ENCODE peak calls at places on chromosomes 7 and 10, in ten cellular contexts. One of them, this sample, is unnamed.

GRCh38 chr7:143363011-143363937 is 761 bp upstream of the FAM131B start:
- DNase-seq in body of pancreas: no peak
- DNase-seq in GM12892: no peak
- DNase-seq in A549: no peak
- DNase-seq in IMR-90: no peak
- DNase-seq in transverse colon: no peak
- DNase-seq in breast epithelium: no peak
- DNase-seq in gastrocnemius medialis: no peak
- DNase-seq in prostate gland: no peak
- DNase-seq in upper lobe of left lung: no peak
- DNase-seq in this sample: no peak

GRCh38 chr7:51366930-51367613 is 50.5 kb upstream of the COBL start:
- DNase-seq in body of pancreas: peak
- DNase-seq in transverse colon: peak
- DNase-seq in IMR-90: peak
- DNase-seq in upper lobe of left lung: no peak
- DNase-seq in GM12892: no peak
- DNase-seq in breast epithelium: no peak
- DNase-seq in A549: peak
- DNase-seq in gastrocnemius medialis: peak
- DNase-seq in prostate gland: peak
- DNase-seq in this sample: no peak

GRCh38 chr7:30778246-30779025 is 7.2 kb downstream of the MINDY4 start:
- DNase-seq in IMR-90: peak
- DNase-seq in gastrocnemius medialis: peak
- DNase-seq in A549: no peak
- DNase-seq in GM12892: no peak
- DNase-seq in breast epithelium: no peak
- DNase-seq in transverse colon: no peak
- DNase-seq in upper lobe of left lung: peak
- DNase-seq in body of pancreas: no peak
- DNase-seq in prostate gland: peak
- DNase-seq in this sample: no peak

GRCh38 chr10:64977912-64978311 is 1456.7 kb downstream of the REEP3 start:
- DNase-seq in body of pancreas: no peak
- DNase-seq in upper lobe of left lung: no peak
- DNase-seq in gastrocnemius medialis: no peak
- DNase-seq in prostate gland: no peak
- DNase-seq in IMR-90: no peak
- DNase-seq in GM12892: no peak
- DNase-seq in A549: no peak
- DNase-seq in breast epithelium: no peak
- DNase-seq in transverse colon: no peak
- DNase-seq in this sample: no peak

GRCh38 chr7:102426268-102427031 is 6.9 kb upstream of the ORAI2 start:
- DNase-seq in gastrocnemius medialis: no peak
- DNase-seq in upper lobe of left lung: peak
- DNase-seq in A549: no peak
- DNase-seq in IMR-90: no peak
- DNase-seq in GM12892: peak
- DNase-seq in prostate gland: no peak
- DNase-seq in breast epithelium: no peak
- DNase-seq in transverse colon: peak
- DNase-seq in body of pancreas: no peak
- DNase-seq in this sample: no peak

GRCh38 chr10:4345842-4346241 is 480.2 kb upstream of the AKR1E2 start:
- DNase-seq in body of pancreas: no peak
- DNase-seq in IMR-90: peak
- DNase-seq in transverse colon: no peak
- DNase-seq in upper lobe of left lung: no peak
- DNase-seq in A549: no peak
- DNase-seq in GM12892: no peak
- DNase-seq in breast epithelium: no peak
- DNase-seq in gastrocnemius medialis: no peak
- DNase-seq in prostate gland: no peak
- DNase-seq in this sample: no peak

GRCh38 chr10:95314519-95314918 is 23.7 kb upstream of the PDLIM1 start:
- DNase-seq in gastrocnemius medialis: no peak
- DNase-seq in A549: no peak
- DNase-seq in transverse colon: no peak
- DNase-seq in breast epithelium: no peak
- DNase-seq in body of pancreas: no peak
- DNase-seq in upper lobe of left lung: no peak
- DNase-seq in GM12892: no peak
- DNase-seq in prostate gland: no peak
- DNase-seq in IMR-90: no peak
- DNase-seq in this sample: no peak

GRCh38 chr10:71964669-71965515 is 697 bp downstream of the CHST3 start:
- DNase-seq in prostate gland: peak
- DNase-seq in body of pancreas: no peak
- DNase-seq in GM12892: no peak
- DNase-seq in upper lobe of left lung: no peak
- DNase-seq in breast epithelium: peak
- DNase-seq in IMR-90: peak
- DNase-seq in transverse colon: peak
- DNase-seq in gastrocnemius medialis: peak
- DNase-seq in A549: peak
- DNase-seq in this sample: no peak

GRCh38 chr7:73437091-73437490 is 3.5 kb downstream of the FZD9 start:
- DNase-seq in breast epithelium: no peak
- DNase-seq in body of pancreas: no peak
- DNase-seq in IMR-90: no peak
- DNase-seq in prostate gland: no peak
- DNase-seq in A549: no peak
- DNase-seq in transverse colon: no peak
- DNase-seq in GM12892: no peak
- DNase-seq in gastrocnemius medialis: no peak
- DNase-seq in upper lobe of left lung: no peak
- DNase-seq in this sample: no peak

GRCh38 chr10:17190602-17191001 is 10.9 kb downstream of the TRDMT1 start:
- DNase-seq in prostate gland: no peak
- DNase-seq in GM12892: no peak
- DNase-seq in breast epithelium: no peak
- DNase-seq in upper lobe of left lung: no peak
- DNase-seq in gastrocnemius medialis: no peak
- DNase-seq in transverse colon: no peak
- DNase-seq in A549: no peak
- DNase-seq in IMR-90: no peak
- DNase-seq in body of pancreas: no peak
- DNase-seq in this sample: no peak

GRCh38 chr10:77074104-77074638 is 563.4 kb downstream of the KCNMA1 start:
- DNase-seq in gastrocnemius medialis: no peak
- DNase-seq in upper lobe of left lung: no peak
- DNase-seq in body of pancreas: no peak
- DNase-seq in breast epithelium: no peak
- DNase-seq in IMR-90: no peak
- DNase-seq in transverse colon: no peak
- DNase-seq in A549: no peak
- DNase-seq in GM12892: no peak
- DNase-seq in prostate gland: no peak
- DNase-seq in this sample: peak

GRCh38 chr7:47100815-47101435 is 481.0 kb downstream of the TNS3 start:
- DNase-seq in upper lobe of left lung: no peak
- DNase-seq in prostate gland: no peak
- DNase-seq in A549: peak
- DNase-seq in transverse colon: peak
- DNase-seq in IMR-90: peak
- DNase-seq in gastrocnemius medialis: no peak
- DNase-seq in breast epithelium: no peak
- DNase-seq in body of pancreas: peak
- DNase-seq in GM12892: no peak
- DNase-seq in this sample: peak

GRCh38 chr10:49301302-49301701 is 2.3 kb downstream of the C10orf71 start:
- DNase-seq in A549: no peak
- DNase-seq in transverse colon: no peak
- DNase-seq in prostate gland: no peak
- DNase-seq in IMR-90: no peak
- DNase-seq in GM12892: no peak
- DNase-seq in breast epithelium: no peak
- DNase-seq in body of pancreas: no peak
- DNase-seq in gastrocnemius medialis: no peak
- DNase-seq in upper lobe of left lung: no peak
- DNase-seq in this sample: no peak

GRCh38 chr7:2734761-2735571 is 47.0 kb downstream of the AMZ1 start:
- DNase-seq in transverse colon: peak
- DNase-seq in gastrocnemius medialis: peak
- DNase-seq in body of pancreas: no peak
- DNase-seq in IMR-90: no peak
- DNase-seq in GM12892: no peak
- DNase-seq in breast epithelium: no peak
- DNase-seq in A549: no peak
- DNase-seq in upper lobe of left lung: peak
- DNase-seq in prostate gland: no peak
- DNase-seq in this sample: no peak

GRCh38 chr7:105024734-105025133 is 10.7 kb downstream of the KMT2E start:
- DNase-seq in breast epithelium: no peak
- DNase-seq in A549: no peak
- DNase-seq in body of pancreas: no peak
- DNase-seq in prostate gland: no peak
- DNase-seq in GM12892: no peak
- DNase-seq in IMR-90: peak
- DNase-seq in transverse colon: no peak
- DNase-seq in gastrocnemius medialis: no peak
- DNase-seq in upper lobe of left lung: no peak
- DNase-seq in this sample: no peak

GRCh38 chr7:48150086-48150485 is 21.2 kb upstream of the ABCA13 start:
- DNase-seq in IMR-90: no peak
- DNase-seq in A549: no peak
- DNase-seq in prostate gland: no peak
- DNase-seq in breast epithelium: no peak
- DNase-seq in gastrocnemius medialis: no peak
- DNase-seq in GM12892: no peak
- DNase-seq in transverse colon: no peak
- DNase-seq in body of pancreas: no peak
- DNase-seq in upper lobe of left lung: no peak
- DNase-seq in this sample: no peak

GRCh38 chr7:24138366-24138765 is 145.6 kb upstream of the NPY start:
- DNase-seq in IMR-90: no peak
- DNase-seq in gastrocnemius medialis: no peak
- DNase-seq in body of pancreas: no peak
- DNase-seq in prostate gland: no peak
- DNase-seq in GM12892: no peak
- DNase-seq in breast epithelium: no peak
- DNase-seq in A549: no peak
- DNase-seq in transverse colon: no peak
- DNase-seq in upper lobe of left lung: no peak
- DNase-seq in this sample: no peak

GRCh38 chr10:122459586-122460273 is 1.6 kb upstream of the HTRA1 start:
- DNase-seq in A549: no peak
- DNase-seq in body of pancreas: no peak
- DNase-seq in GM12892: no peak
- DNase-seq in upper lobe of left lung: no peak
- DNase-seq in IMR-90: peak
- DNase-seq in transverse colon: no peak
- DNase-seq in prostate gland: no peak
- DNase-seq in gastrocnemius medialis: no peak
- DNase-seq in breast epithelium: no peak
- DNase-seq in this sample: peak

GRCh38 chr10:122461729-122462532 is 578 bp downstream of the HTRA1 start:
- DNase-seq in body of pancreas: peak
- DNase-seq in A549: peak
- DNase-seq in GM12892: no peak
- DNase-seq in prostate gland: peak
- DNase-seq in gastrocnemius medialis: no peak
- DNase-seq in transverse colon: no peak
- DNase-seq in breast epithelium: no peak
- DNase-seq in upper lobe of left lung: peak
- DNase-seq in IMR-90: no peak
- DNase-seq in this sample: no peak

GRCh38 chr10:122462533-122463465 is 1.4 kb downstream of the HTRA1 start:
- DNase-seq in gastrocnemius medialis: peak
- DNase-seq in breast epithelium: peak
- DNase-seq in body of pancreas: peak
- DNase-seq in IMR-90: peak
- DNase-seq in A549: no peak
- DNase-seq in prostate gland: peak
- DNase-seq in transverse colon: no peak
- DNase-seq in GM12892: no peak
- DNase-seq in upper lobe of left lung: peak
- DNase-seq in this sample: no peak

GRCh38 chr10:122460891-122461293 is 461 bp upstream of the HTRA1 start:
- DNase-seq in A549: no peak
- DNase-seq in GM12892: no peak
- DNase-seq in prostate gland: no peak
- DNase-seq in breast epithelium: no peak
- DNase-seq in gastrocnemius medialis: no peak
- DNase-seq in body of pancreas: no peak
- DNase-seq in transverse colon: no peak
- DNase-seq in IMR-90: no peak
- DNase-seq in upper lobe of left lung: peak
- DNase-seq in this sample: no peak

GRCh38 chr10:122461367-122461728 is at the start of gene HTRA1:
- DNase-seq in breast epithelium: peak
- DNase-seq in upper lobe of left lung: peak
- DNase-seq in body of pancreas: peak
- DNase-seq in GM12892: no peak
- DNase-seq in prostate gland: peak
- DNase-seq in A549: peak
- DNase-seq in transverse colon: peak
- DNase-seq in IMR-90: peak
- DNase-seq in gastrocnemius medialis: peak
- DNase-seq in this sample: no peak
- TF ChIP-seq POLR2A in breast epithelium: no peak
- TF ChIP-seq POLR2A in upper lobe of left lung: no peak
- TF ChIP-seq POLR2A in body of pancreas: no peak
- TF ChIP-seq POLR2A in GM12892: no peak
- TF ChIP-seq POLR2A in prostate gland: no peak
- TF ChIP-seq POLR2A in A549: peak
- TF ChIP-seq POLR2A in transverse colon: no peak
- TF ChIP-seq POLR2A in IMR-90: no peak
- TF ChIP-seq POLR2A in gastrocnemius medialis: peak
- TF ChIP-seq POLR2A in this sample: no peak

GRCh38 chr7:156949541-156950380 is at the start of gene NOM1:
- DNase-seq in upper lobe of left lung: peak
- DNase-seq in IMR-90: peak
- DNase-seq in transverse colon: peak
- DNase-seq in gastrocnemius medialis: peak
- DNase-seq in GM12892: peak
- DNase-seq in prostate gland: peak
- DNase-seq in A549: peak
- DNase-seq in breast epithelium: peak
- DNase-seq in body of pancreas: peak
- DNase-seq in this sample: no peak
- TF ChIP-seq POLR2A in upper lobe of left lung: no peak
- TF ChIP-seq POLR2A in IMR-90: peak
- TF ChIP-seq POLR2A in transverse colon: peak
- TF ChIP-seq POLR2A in gastrocnemius medialis: no peak
- TF ChIP-seq POLR2A in GM12892: peak
- TF ChIP-seq POLR2A in prostate gland: no peak
- TF ChIP-seq POLR2A in A549: peak
- TF ChIP-seq POLR2A in breast epithelium: no peak
- TF ChIP-seq POLR2A in body of pancreas: peak
- TF ChIP-seq POLR2A in this sample: no peak

GRCh38 chr10:24442234-24442633 is 233.3 kb downstream of the KIAA1217 start:
- DNase-seq in body of pancreas: no peak
- DNase-seq in IMR-90: no peak
- DNase-seq in upper lobe of left lung: no peak
- DNase-seq in breast epithelium: no peak
- DNase-seq in GM12892: no peak
- DNase-seq in prostate gland: no peak
- DNase-seq in A549: no peak
- DNase-seq in transverse colon: no peak
- DNase-seq in gastrocnemius medialis: no peak
- DNase-seq in this sample: no peak
- TF ChIP-seq POLR2A in body of pancreas: no peak
- TF ChIP-seq POLR2A in IMR-90: no peak
- TF ChIP-seq POLR2A in upper lobe of left lung: no peak
- TF ChIP-seq POLR2A in breast epithelium: no peak
- TF ChIP-seq POLR2A in GM12892: no peak
- TF ChIP-seq POLR2A in prostate gland: no peak
- TF ChIP-seq POLR2A in A549: no peak
- TF ChIP-seq POLR2A in transverse colon: no peak
- TF ChIP-seq POLR2A in gastrocnemius medialis: no peak
- TF ChIP-seq POLR2A in this sample: no peak

GRCh38 chr7:155456517-155456771 is 1.5 kb upstream of the EN2 start:
- DNase-seq in upper lobe of left lung: no peak
- DNase-seq in prostate gland: no peak
- DNase-seq in gastrocnemius medialis: no peak
- DNase-seq in breast epithelium: no peak
- DNase-seq in IMR-90: no peak
- DNase-seq in transverse colon: no peak
- DNase-seq in GM12892: no peak
- DNase-seq in body of pancreas: no peak
- DNase-seq in A549: no peak
- DNase-seq in this sample: no peak
- TF ChIP-seq POLR2A in upper lobe of left lung: no peak
- TF ChIP-seq POLR2A in prostate gland: no peak
- TF ChIP-seq POLR2A in gastrocnemius medialis: no peak
- TF ChIP-seq POLR2A in breast epithelium: no peak
- TF ChIP-seq POLR2A in IMR-90: no peak
- TF ChIP-seq POLR2A in transverse colon: no peak
- TF ChIP-seq POLR2A in GM12892: no peak
- TF ChIP-seq POLR2A in body of pancreas: no peak
- TF ChIP-seq POLR2A in A549: no peak
- TF ChIP-seq POLR2A in this sample: no peak